ENCODE peak calls at places on chromosomes 5 and 9, in nine cellular contexts. E, T, Z, A, J, H, K, I and B are unnamed samples.

GRCh38 chr5:139386039-139386438 is 2.9 kb upstream of the SLC23A1 start:
- DNase-seq in E (peak), T (peak), Z (no peak), A (no peak), J (no peak), H (no peak), K (no peak), I (peak), B (no peak)

GRCh38 chr9:127088724-127089615 is 33.5 kb downstream of the ANGPTL2 start:
- DNase-seq in E (no peak), T (no peak), Z (no peak), A (no peak), J (no peak), H (no peak), K (no peak), I (no peak), B (no peak)

GRCh38 chr9:87280421-87280820 is 217.2 kb upstream of the DAPK1 start:
- DNase-seq in E (no peak), T (peak), Z (no peak), A (no peak), J (no peak), H (no peak), K (no peak), I (peak), B (peak)

GRCh38 chr9:2166219-2166618 is 151.1 kb downstream of the SMARCA2 start:
- DNase-seq in E (no peak), T (no peak), Z (no peak), A (no peak), J (no peak), H (no peak), K (no peak), I (no peak), B (no peak)

GRCh38 chr5:172939045-172939444 is 20.2 kb upstream of the RPL26L1 start:
- DNase-seq in E (no peak), T (no peak), Z (peak), A (no peak), J (peak), H (peak), K (no peak), I (peak), B (peak)

GRCh38 chr5:87756951-87757350 is 344.2 kb upstream of the CCNH start:
- DNase-seq in E (no peak), T (no peak), Z (no peak), A (no peak), J (no peak), H (no peak), K (no peak), I (no peak), B (no peak)

GRCh38 chr9:8366161-8366926 is 566.8 kb upstream of the DMAC1 start:
- DNase-seq in E (no peak), T (no peak), Z (no peak), A (no peak), J (no peak), H (no peak), K (no peak), I (peak), B (peak)

GRCh38 chr5:142783601-142784291 is 13.6 kb downstream of the ARHGAP26 start:
- DNase-seq in E (no peak), T (peak), Z (no peak), A (peak), J (no peak), H (no peak), K (peak), I (no peak), B (peak)

GRCh38 chr5:72064801-72065570 is 42.3 kb upstream of the MAP1B start:
- DNase-seq in E (no peak), T (no peak), Z (no peak), A (no peak), J (peak), H (peak), K (no peak), I (no peak), B (no peak)

GRCh38 chr5:174418809-174419522 is 305.4 kb upstream of the MSX2 start:
- DNase-seq in E (no peak), T (peak), Z (no peak), A (peak), J (peak), H (peak), K (no peak), I (no peak), B (no peak)

GRCh38 chr5:142600611-142601360 is 85.1 kb downstream of the FGF1 start:
- DNase-seq in E (peak), T (no peak), Z (no peak), A (peak), J (no peak), H (no peak), K (peak), I (peak), B (peak)

GRCh38 chr5:77993799-77994318 is 217.7 kb upstream of the TBCA start:
- DNase-seq in E (no peak), T (no peak), Z (no peak), A (no peak), J (no peak), H (no peak), K (no peak), I (no peak), B (no peak)

GRCh38 chr5:10519729-10520128 is 44.1 kb upstream of the ANKRD33B start:
- DNase-seq in E (no peak), T (no peak), Z (no peak), A (no peak), J (no peak), H (no peak), K (no peak), I (no peak), B (no peak)

GRCh38 chr9:109411069-109411761 is 86.9 kb downstream of the PTPN3 start:
- DNase-seq in E (no peak), T (no peak), Z (no peak), A (no peak), J (no peak), H (no peak), K (no peak), I (no peak), B (peak)

GRCh38 chr5:95818181-95819147 is 4.1 kb downstream of the GLRX start:
- DNase-seq in E (peak), T (no peak), Z (no peak), A (no peak), J (no peak), H (no peak), K (no peak), I (no peak), B (no peak)

GRCh38 chr5:77630246-77631165 is 8.0 kb downstream of the OTP start:
- DNase-seq in E (peak), T (peak), Z (peak), A (peak), J (peak), H (peak), K (no peak), I (peak), B (no peak)

GRCh38 chr5:8864053-8864452 is 681.8 kb downstream of the SEMA5A start:
- DNase-seq in E (no peak), T (peak), Z (no peak), A (no peak), J (peak), H (peak), K (no peak), I (peak), B (peak)

GRCh38 chr9:21841133-21841532 is 38.7 kb downstream of the MTAP start:
- DNase-seq in E (no peak), T (no peak), Z (no peak), A (no peak), J (no peak), H (no peak), K (no peak), I (no peak), B (no peak)

GRCh38 chr5:137091473-137091872 is 407.7 kb downstream of the SPOCK1 start:
- DNase-seq in E (no peak), T (peak), Z (no peak), A (no peak), J (no peak), H (peak), K (no peak), I (peak), B (no peak)

GRCh38 chr9:19000133-19000532 is 32.9 kb downstream of the SAXO1 start:
- DNase-seq in E (no peak), T (no peak), Z (peak), A (no peak), J (no peak), H (no peak), K (no peak), I (no peak), B (no peak)

GRCh38 chr5:54495027-54495426 is 22.5 kb upstream of the SNX18 start:
- DNase-seq in E (no peak), T (no peak), Z (no peak), A (no peak), J (no peak), H (no peak), K (no peak), I (no peak), B (no peak)

GRCh38 chr5:14869286-14870164 is 2.1 kb downstream of the ANKH start:
- DNase-seq in E (no peak), T (no peak), Z (no peak), A (no peak), J (no peak), H (no peak), K (no peak), I (no peak), B (no peak)

GRCh38 chr5:77180167-77181081 is 30.1 kb upstream of the PDE8B start:
- DNase-seq in E (peak), T (no peak), Z (peak), A (peak), J (peak), H (peak), K (no peak), I (no peak), B (peak)

GRCh38 chr5:82349651-82350050 is 71.5 kb upstream of the RPS23 start:
- DNase-seq in E (no peak), T (no peak), Z (no peak), A (no peak), J (peak), H (peak), K (no peak), I (peak), B (no peak)

DNA sequence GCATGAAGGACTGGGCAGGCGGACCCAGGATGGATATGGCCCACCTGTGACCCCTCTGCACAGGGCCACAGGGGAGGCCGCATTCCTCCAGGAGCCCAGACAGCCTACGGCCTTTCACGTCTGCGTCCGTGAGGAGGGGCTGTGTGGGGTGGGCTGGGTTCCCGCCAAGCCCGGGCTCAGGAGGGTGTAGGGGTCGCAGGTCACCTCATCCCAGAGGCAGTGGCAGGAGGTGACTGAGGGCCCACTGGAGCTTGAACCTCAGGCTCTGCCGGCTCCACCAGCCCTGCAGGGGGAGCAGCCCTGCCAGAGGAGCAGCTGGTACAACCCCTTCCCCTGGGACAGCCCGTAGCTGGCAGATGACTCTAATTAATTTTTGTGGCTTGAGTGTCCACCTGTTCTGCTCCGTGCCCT is 40.7 kb upstream of the CACNA1B start:
- DNase-seq in E (no peak), T (no peak), Z (no peak), A (no peak), J (no peak), H (no peak), K (no peak), I (no peak), B (no peak)
- TF ChIP-seq CTCF in E (no peak), T (no peak), Z (no peak), A (no peak), J (no peak), H (no peak), K (no peak), I (no peak), B (no peak)

GRCh38 chr5:134084570-134084969 is 29.9 kb upstream of the TCF7 start:
- DNase-seq in E (no peak), T (no peak), Z (no peak), A (no peak), J (no peak), H (no peak), K (no peak), I (no peak), B (no peak)
- TF ChIP-seq CTCF in E (no peak), T (no peak), Z (no peak), A (no peak), J (no peak), H (no peak), K (no peak), I (no peak), B (no peak)

GRCh38 chr5:133347039-133347438 is 265.3 kb downstream of the FSTL4 start:
- DNase-seq in E (no peak), T (no peak), Z (peak), A (no peak), J (peak), H (no peak), K (no peak), I (no peak), B (no peak)
- TF ChIP-seq CTCF in E (peak), T (no peak), Z (no peak), A (no peak), J (peak), H (no peak), K (no peak), I (peak), B (no peak)

GRCh38 chr9:112711050-112711689 is 6.7 kb downstream of the INIP start:
- DNase-seq in E (no peak), T (peak), Z (no peak), A (no peak), J (no peak), H (no peak), K (no peak), I (peak), B (peak)
- TF ChIP-seq CTCF in E (peak), T (peak), Z (peak), A (peak), J (peak), H (peak), K (peak), I (peak), B (peak)